ENCODE peak calls at places on chromosome 22, in six cellular contexts. U, A, K, F, G and S are unnamed samples.

GRCh38 chr22:17965538-17966402 is 58.6 kb downstream of the MICAL3 start:
- DNase-seq in U (no peak), A (no peak), F (no peak), G (no peak), K (no peak), S (no peak)

GRCh38 chr22:23889620-23890019 is 4.6 kb upstream of the MIF start:
- DNase-seq in K (no peak), G (no peak), F (no peak), A (no peak), U (no peak), S (peak; percentile 40)

GRCh38 chr22:50125029-50125428 is 35.2 kb downstream of the MOV10L1 start:
- DNase-seq in G (no peak), U (no peak), A (no peak), F (no peak), K (no peak), S (no peak)

GRCh38 chr22:17549183-17549582 is 14.1 kb upstream of the SLC25A18 start:
- DNase-seq in G (no peak), K (no peak), F (no peak), U (no peak), A (no peak), S (no peak)

GRCh38 chr22:45493286-45493771 is 9.4 kb upstream of the FBLN1 start:
- DNase-seq in U (no peak), K (no peak), F (no peak), A (no peak), G (no peak), S (no peak)

GRCh38 chr22:31616315-31616980 is 45.6 kb downstream of the PISD start:
- DNase-seq in G (no peak), K (no peak), F (no peak), U (no peak), A (no peak), S (no peak)

GRCh38 chr22:25564979-25565677 is 653 bp downstream of the GRK3 start:
- DNase-seq in F (peak; percentile 20), G (no peak), K (peak; percentile 59), A (peak; percentile 83), U (no peak), S (no peak)

GRCh38 chr22:31844941-31845340 is 91.1 kb downstream of the DEPDC5 start:
- DNase-seq in U (no peak), A (no peak), K (no peak), F (no peak), G (no peak), S (no peak)

GRCh38 chr22:30315962-30316576 is 10.7 kb downstream of the TBC1D10A start:
- DNase-seq in U (no peak), G (no peak), A (no peak), K (no peak), F (no peak), S (no peak)

GRCh38 chr22:38137876-38138687 is 27.6 kb upstream of the BAIAP2L2 start:
- DNase-seq in G (no peak), F (no peak), A (no peak), U (no peak), K (no peak), S (no peak)

GRCh38 chr22:30204742-30205111 is 41.8 kb downstream of the LIF start:
- DNase-seq in K (peak; percentile 65), U (no peak), A (no peak), F (no peak), G (no peak), S (peak; percentile 59)

GRCh38 chr22:23037429-23038333 is 32.6 kb upstream of the GNAZ start:
- DNase-seq in G (no peak), U (no peak), A (no peak), F (no peak), K (no peak), S (no peak)

GRCh38 chr22:34645375-34645774 is 420.6 kb upstream of the ISX start:
- DNase-seq in K (no peak), G (no peak), F (peak; percentile 1), A (peak; percentile 48), U (no peak), S (no peak)

GRCh38 chr22:44243761-44244160 is 63.0 kb downstream of the PARVG start:
- DNase-seq in K (no peak), G (no peak), A (peak; percentile 27), U (no peak), F (no peak), S (peak; percentile 20)

GRCh38 chr22:33962409-33962808 is 42.1 kb upstream of the LARGE1 start:
- DNase-seq in F (no peak), A (no peak), U (no peak), K (no peak), G (no peak), S (no peak)

GRCh38 chr22:29469755-29470154 is 10.3 kb upstream of the NEFH start:
- DNase-seq in U (no peak), G (no peak), K (no peak), F (no peak), A (no peak), S (no peak)

GRCh38 chr22:24954114-24954463 is 1.6 kb downstream of the KIAA1671 start:
- DNase-seq in G (no peak), U (no peak), A (no peak), K (no peak), F (no peak), S (no peak)

GRCh38 chr22:50102946-50103345 is 13.1 kb downstream of the MOV10L1 start:
- DNase-seq in A (no peak), K (no peak), F (peak; percentile 12), G (no peak), U (no peak), S (no peak)

GRCh38 chr22:23534201-23534850 is 45.8 kb downstream of the IGLL1 start:
- DNase-seq in A (no peak), K (peak; percentile 77), U (no peak), F (no peak), G (no peak), S (no peak)

GRCh38 chr22:27420817-27421361 is 380.7 kb downstream of the MN1 start:
- DNase-seq in U (no peak), A (no peak), G (peak; percentile 88), F (no peak), K (peak; percentile 87), S (peak; percentile 91)

GRCh38 chr22:38193580-38193979 is 8.2 kb upstream of the MAFF start:
- DNase-seq in A (no peak), K (peak; percentile 73), F (no peak), G (no peak), U (no peak), S (peak; percentile 45)

GRCh38 chr22:29344137-29344536 is 28.6 kb upstream of the RASL10A start:
- DNase-seq in A (no peak), U (no peak), F (peak; percentile 28), G (no peak), K (no peak), S (peak; percentile 88)

GRCh38 chr22:45036154-45036553 is 26.3 kb upstream of the PHF21B start:
- DNase-seq in U (no peak), A (no peak), K (peak; percentile 81), G (no peak), F (no peak), S (no peak)

GRCh38 chr22:39446239-39446721 is 10.5 kb upstream of the MGAT3 start:
- DNase-seq in U (peak; percentile 59), F (no peak), G (no peak), K (no peak), A (peak; percentile 69), S (peak; percentile 68)

GRCh38 chr22:49491726-49492125 is 335.9 kb downstream of the BRD1 start:
- DNase-seq in K (no peak), F (no peak), U (no peak), A (no peak), G (no peak), S (no peak)

GRCh38 chr22:27987557-27987956 is 68.5 kb upstream of the PITPNB start:
- DNase-seq in U (no peak), G (no peak), A (no peak), K (no peak), F (no peak), S (peak; percentile 22)

GRCh38 chr22:37492428-37493344 is 6.5 kb upstream of the MFNG start:
- DNase-seq in F (peak; percentile 71), U (no peak), G (peak; percentile 27), K (no peak), A (peak; percentile 84), S (no peak)

GRCh38 chr22:26474687-26475086 is 8.9 kb downstream of the HPS4 start:
- DNase-seq in K (no peak), U (no peak), G (no peak), A (no peak), F (no peak), S (no peak)

GRCh38 chr22:19178659-19179471 is at the start of gene SLC25A1:
- DNase-seq in G (peak; percentile 85), A (peak; percentile 95), U (peak; percentile 39), F (peak; percentile 83), K (peak; percentile 95), S (peak; percentile 97)
- TF ChIP-seq POLR2A in G (peak; percentile 93), A (no peak), U (peak; percentile 59), F (peak; percentile 59), K (peak; percentile 68), S (no peak)

GRCh38 chr22:42996646-42997365 is 18.1 kb downstream of the PACSIN2 start:
- DNase-seq in G (no peak), K (no peak), A (no peak), F (no peak), U (no peak), S (no peak)

GRCh38 chr22:42993651-42994275 is 21.2 kb downstream of the PACSIN2 start:
- DNase-seq in G (no peak), A (no peak), K (no peak), U (no peak), F (peak; percentile 73), S (peak; percentile 25)

GRCh38 chr22:42992886-42993479 is 22.0 kb downstream of the PACSIN2 start:
- DNase-seq in F (no peak), U (no peak), K (no peak), A (no peak), G (no peak), S (peak; percentile 7)

GRCh38 chr22:42994276-42994916 is 20.6 kb downstream of the PACSIN2 start:
- DNase-seq in G (no peak), F (no peak), K (no peak), U (no peak), A (no peak), S (peak; percentile 28)

GRCh38 chr22:42994917-42995562 is 19.9 kb downstream of the PACSIN2 start:
- DNase-seq in K (no peak), A (no peak), G (peak; percentile 59), F (peak; percentile 95), U (peak; percentile 46), S (peak; percentile 79)
- TF ChIP-seq EP300 in K (no peak), A (no peak), G (peak; percentile 52), F (peak; percentile 61), U (no peak), S (no peak)

GRCh38 chr22:42397332-42398246 is 34.6 kb downstream of the NFAM1 start:
- DNase-seq in U (peak; percentile 66), F (no peak), A (no peak), G (peak; percentile 51), K (no peak), S (no peak)
- TF ChIP-seq POLR2A in U (no peak), F (no peak), A (no peak), G (no peak), K (no peak), S (no peak)

DNA sequence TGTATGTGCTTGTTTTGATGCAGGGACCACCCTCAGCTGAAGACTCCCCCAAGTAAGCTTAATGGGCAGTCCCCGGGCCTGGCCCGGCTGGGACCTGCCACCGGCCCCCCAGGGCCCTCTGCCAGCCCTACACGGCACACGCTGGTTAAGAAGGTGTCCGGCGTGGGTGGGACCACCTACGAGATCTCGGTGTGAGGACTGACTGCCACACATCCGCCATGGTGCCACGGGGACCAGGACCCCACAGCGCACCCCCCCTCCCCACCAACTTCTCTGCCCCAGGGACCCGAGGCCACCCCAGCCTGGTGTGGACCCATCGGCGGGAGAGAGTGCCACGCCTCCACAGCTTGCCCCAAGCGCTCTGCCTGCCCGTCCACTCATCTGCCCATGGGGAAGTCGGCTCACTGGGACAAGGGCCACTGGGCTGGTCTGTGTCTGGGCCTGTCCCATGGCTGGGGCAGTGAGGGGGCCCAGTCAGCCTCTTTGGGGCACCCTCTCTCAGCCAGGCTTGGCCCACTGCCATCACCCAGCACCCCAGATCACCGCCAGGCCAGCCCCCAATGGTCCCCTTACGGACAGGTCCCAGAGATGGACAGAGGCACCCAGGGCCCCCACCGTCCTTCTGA is 5.5 kb downstream of the CCDC188 start:
- DNase-seq in F (no peak), A (no peak), K (no peak), G (no peak), U (no peak), S (no peak)
- TF ChIP-seq EP300 in F (no peak), A (no peak), K (no peak), G (no peak), U (no peak), S (no peak)